ENCODE peak calls at places on chromosomes 2 and 18, in ten cellular contexts. One of them, this sample, is unnamed. For H3K4me1 and H3K27me3, the result is how much of the 10 kb centered on the place peaks cover.

GRCh38 chr2:85409719-85410583 is at the start of gene CAPG:
- DNase-seq in psoas muscle: peak
- DNase-seq in aorta: peak
- DNase-seq in tibial nerve: no peak
- DNase-seq in upper lobe of left lung: peak
- DNase-seq in IMR-90: no peak
- DNase-seq in SJSA1: no peak
- DNase-seq in upper lobe of right lung: peak
- DNase-seq in naive thymus-derived CD4-positive, alpha-beta T cell: peak
- DNase-seq in Peyer's patch: peak
- DNase-seq in this sample: peak

GRCh38 chr18:80033181-80034067 is 810 bp upstream of the RBFA start:
- DNase-seq in aorta: no peak
- DNase-seq in tibial nerve: no peak
- DNase-seq in upper lobe of right lung: peak
- DNase-seq in SJSA1: no peak
- DNase-seq in Peyer's patch: no peak
- DNase-seq in upper lobe of left lung: no peak
- DNase-seq in psoas muscle: no peak
- DNase-seq in naive thymus-derived CD4-positive, alpha-beta T cell: peak
- DNase-seq in IMR-90: peak
- DNase-seq in this sample: peak

GRCh38 chr2:121858406-121858805 is 103.0 kb downstream of the TSN start:
- DNase-seq in upper lobe of right lung: no peak
- DNase-seq in tibial nerve: no peak
- DNase-seq in aorta: no peak
- DNase-seq in psoas muscle: no peak
- DNase-seq in IMR-90: peak
- DNase-seq in naive thymus-derived CD4-positive, alpha-beta T cell: no peak
- DNase-seq in Peyer's patch: no peak
- DNase-seq in SJSA1: no peak
- DNase-seq in upper lobe of left lung: no peak
- DNase-seq in this sample: no peak

GRCh38 chr2:145909175-145909574 is 1389.3 kb upstream of the ZEB2 start:
- DNase-seq in SJSA1: no peak
- DNase-seq in IMR-90: no peak
- DNase-seq in aorta: no peak
- DNase-seq in naive thymus-derived CD4-positive, alpha-beta T cell: no peak
- DNase-seq in psoas muscle: no peak
- DNase-seq in upper lobe of left lung: no peak
- DNase-seq in upper lobe of right lung: no peak
- DNase-seq in tibial nerve: no peak
- DNase-seq in Peyer's patch: no peak
- DNase-seq in this sample: no peak

GRCh38 chr2:147916723-147917122 is 71.9 kb downstream of the ACVR2A start:
- DNase-seq in psoas muscle: no peak
- DNase-seq in tibial nerve: no peak
- DNase-seq in IMR-90: no peak
- DNase-seq in SJSA1: no peak
- DNase-seq in upper lobe of left lung: no peak
- DNase-seq in upper lobe of right lung: no peak
- DNase-seq in Peyer's patch: no peak
- DNase-seq in aorta: no peak
- DNase-seq in naive thymus-derived CD4-positive, alpha-beta T cell: no peak
- DNase-seq in this sample: no peak

GRCh38 chr2:47767880-47768609 is 14.9 kb upstream of the MSH6 start:
- DNase-seq in upper lobe of left lung: peak
- DNase-seq in aorta: peak
- DNase-seq in upper lobe of right lung: peak
- DNase-seq in IMR-90: peak
- DNase-seq in psoas muscle: peak
- DNase-seq in naive thymus-derived CD4-positive, alpha-beta T cell: peak
- DNase-seq in tibial nerve: peak
- DNase-seq in Peyer's patch: peak
- DNase-seq in SJSA1: peak
- DNase-seq in this sample: peak

GRCh38 chr2:151665959-151666358 is 68.3 kb downstream of the NEB start:
- DNase-seq in SJSA1: no peak
- DNase-seq in IMR-90: no peak
- DNase-seq in naive thymus-derived CD4-positive, alpha-beta T cell: no peak
- DNase-seq in psoas muscle: no peak
- DNase-seq in upper lobe of left lung: no peak
- DNase-seq in tibial nerve: no peak
- DNase-seq in aorta: no peak
- DNase-seq in Peyer's patch: no peak
- DNase-seq in upper lobe of right lung: no peak
- DNase-seq in this sample: no peak

GRCh38 chr2:211351998-211352397 is 795.6 kb downstream of the CPS1 start:
- DNase-seq in upper lobe of left lung: no peak
- DNase-seq in aorta: no peak
- DNase-seq in naive thymus-derived CD4-positive, alpha-beta T cell: no peak
- DNase-seq in IMR-90: no peak
- DNase-seq in psoas muscle: no peak
- DNase-seq in tibial nerve: no peak
- DNase-seq in SJSA1: no peak
- DNase-seq in upper lobe of right lung: no peak
- DNase-seq in Peyer's patch: no peak
- DNase-seq in this sample: no peak

GRCh38 chr2:11109002-11109401 is 46.3 kb upstream of the SLC66A3 start:
- DNase-seq in tibial nerve: no peak
- DNase-seq in upper lobe of right lung: no peak
- DNase-seq in SJSA1: no peak
- DNase-seq in Peyer's patch: no peak
- DNase-seq in aorta: no peak
- DNase-seq in naive thymus-derived CD4-positive, alpha-beta T cell: no peak
- DNase-seq in upper lobe of left lung: no peak
- DNase-seq in IMR-90: no peak
- DNase-seq in psoas muscle: no peak
- DNase-seq in this sample: no peak

GRCh38 chr2:198096965-198097364 is 292.6 kb downstream of the PLCL1 start:
- DNase-seq in aorta: no peak
- DNase-seq in naive thymus-derived CD4-positive, alpha-beta T cell: no peak
- DNase-seq in tibial nerve: no peak
- DNase-seq in IMR-90: no peak
- DNase-seq in SJSA1: no peak
- DNase-seq in psoas muscle: no peak
- DNase-seq in upper lobe of right lung: no peak
- DNase-seq in upper lobe of left lung: no peak
- DNase-seq in Peyer's patch: no peak
- DNase-seq in this sample: no peak

GRCh38 chr2:39733070-39733674 is 45.9 kb downstream of the THUMPD2 start:
- DNase-seq in upper lobe of right lung: no peak
- DNase-seq in aorta: no peak
- DNase-seq in naive thymus-derived CD4-positive, alpha-beta T cell: no peak
- DNase-seq in psoas muscle: no peak
- DNase-seq in Peyer's patch: no peak
- DNase-seq in IMR-90: no peak
- DNase-seq in upper lobe of left lung: no peak
- DNase-seq in SJSA1: no peak
- DNase-seq in tibial nerve: no peak
- DNase-seq in this sample: no peak

GRCh38 chr2:22992446-22992845 is 392.5 kb upstream of the KLHL29 start:
- DNase-seq in tibial nerve: no peak
- DNase-seq in upper lobe of left lung: no peak
- DNase-seq in Peyer's patch: no peak
- DNase-seq in IMR-90: no peak
- DNase-seq in naive thymus-derived CD4-positive, alpha-beta T cell: no peak
- DNase-seq in aorta: no peak
- DNase-seq in upper lobe of right lung: no peak
- DNase-seq in SJSA1: no peak
- DNase-seq in psoas muscle: no peak
- DNase-seq in this sample: no peak

GRCh38 chr2:28326873-28327495 is 65.7 kb upstream of the FOSL2 start:
- DNase-seq in Peyer's patch: no peak
- DNase-seq in tibial nerve: no peak
- DNase-seq in upper lobe of right lung: no peak
- DNase-seq in SJSA1: peak
- DNase-seq in upper lobe of left lung: no peak
- DNase-seq in psoas muscle: no peak
- DNase-seq in aorta: no peak
- DNase-seq in naive thymus-derived CD4-positive, alpha-beta T cell: no peak
- DNase-seq in IMR-90: peak
- DNase-seq in this sample: no peak

GRCh38 chr2:10094271-10094814 is 14.1 kb upstream of the CYS1 start:
- DNase-seq in upper lobe of right lung: no peak
- DNase-seq in tibial nerve: no peak
- DNase-seq in naive thymus-derived CD4-positive, alpha-beta T cell: no peak
- DNase-seq in upper lobe of left lung: no peak
- DNase-seq in SJSA1: no peak
- DNase-seq in psoas muscle: no peak
- DNase-seq in Peyer's patch: no peak
- DNase-seq in IMR-90: no peak
- DNase-seq in aorta: no peak
- DNase-seq in this sample: no peak

GRCh38 chr2:163717993-163718680 is 17.7 kb downstream of the FIGN start:
- DNase-seq in IMR-90: no peak
- DNase-seq in tibial nerve: no peak
- DNase-seq in aorta: no peak
- DNase-seq in psoas muscle: no peak
- DNase-seq in Peyer's patch: no peak
- DNase-seq in SJSA1: no peak
- DNase-seq in upper lobe of right lung: no peak
- DNase-seq in naive thymus-derived CD4-positive, alpha-beta T cell: no peak
- DNase-seq in upper lobe of left lung: no peak
- DNase-seq in this sample: no peak

GRCh38 chr18:35059280-35059927 is 18.2 kb downstream of the MAPRE2 start:
- DNase-seq in tibial nerve: no peak
- DNase-seq in SJSA1: no peak
- DNase-seq in upper lobe of right lung: no peak
- DNase-seq in Peyer's patch: no peak
- DNase-seq in psoas muscle: no peak
- DNase-seq in aorta: no peak
- DNase-seq in naive thymus-derived CD4-positive, alpha-beta T cell: no peak
- DNase-seq in IMR-90: no peak
- DNase-seq in upper lobe of left lung: no peak
- DNase-seq in this sample: no peak

DNA sequence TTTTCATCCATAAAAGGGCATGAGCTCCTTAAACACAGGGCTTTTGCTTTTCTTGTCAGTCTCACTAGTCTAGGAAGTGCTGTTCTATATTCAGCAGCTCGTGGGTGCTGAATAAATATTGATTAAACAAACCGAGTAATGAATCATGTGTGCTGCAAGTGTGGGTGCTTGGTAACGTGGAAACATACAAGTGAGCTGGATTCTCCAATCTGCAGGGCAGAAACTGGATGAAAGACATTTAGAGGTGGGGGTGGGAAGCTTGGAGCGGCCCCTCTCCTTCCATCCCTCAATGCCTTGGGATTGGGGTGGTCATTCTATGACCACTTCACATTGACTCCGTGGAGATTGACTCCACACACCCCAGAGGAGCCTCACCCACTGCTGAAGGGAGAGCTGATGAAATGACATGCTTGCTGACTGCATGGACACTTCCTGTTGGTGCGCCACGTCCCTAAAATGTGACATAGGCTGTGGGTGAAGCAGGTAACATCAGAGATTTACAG is 114.5 kb downstream of the DOCK10 start:
- DNase-seq in tibial nerve: no peak
- DNase-seq in upper lobe of right lung: no peak
- DNase-seq in SJSA1: no peak
- DNase-seq in IMR-90: peak
- DNase-seq in naive thymus-derived CD4-positive, alpha-beta T cell: peak
- DNase-seq in upper lobe of left lung: peak
- DNase-seq in Peyer's patch: no peak
- DNase-seq in aorta: no peak
- DNase-seq in psoas muscle: no peak
- DNase-seq in this sample: peak
- H3K4me1 ChIP-seq in tibial nerve: half or more
- H3K4me1 ChIP-seq in upper lobe of right lung: under half
- H3K4me1 ChIP-seq in SJSA1: under half
- H3K4me1 ChIP-seq in IMR-90: under half
- H3K4me1 ChIP-seq in naive thymus-derived CD4-positive, alpha-beta T cell: half or more
- H3K4me1 ChIP-seq in upper lobe of left lung: under half
- H3K4me1 ChIP-seq in Peyer's patch: under half
- H3K4me1 ChIP-seq in aorta: under half
- H3K4me1 ChIP-seq in psoas muscle: under half
- H3K4me1 ChIP-seq in this sample: under half

GRCh38 chr2:181621779-181622490 is 35.0 kb downstream of the CERKL start:
- DNase-seq in Peyer's patch: no peak
- DNase-seq in SJSA1: no peak
- DNase-seq in IMR-90: no peak
- DNase-seq in upper lobe of right lung: no peak
- DNase-seq in upper lobe of left lung: no peak
- DNase-seq in psoas muscle: no peak
- DNase-seq in naive thymus-derived CD4-positive, alpha-beta T cell: no peak
- DNase-seq in tibial nerve: no peak
- DNase-seq in aorta: no peak
- DNase-seq in this sample: no peak
- H3K4me3 ChIP-seq in Peyer's patch: no peak
- H3K4me3 ChIP-seq in SJSA1: no peak
- H3K4me3 ChIP-seq in IMR-90: no peak
- H3K4me3 ChIP-seq in upper lobe of right lung: no peak
- H3K4me3 ChIP-seq in upper lobe of left lung: no peak
- H3K4me3 ChIP-seq in psoas muscle: no peak
- H3K4me3 ChIP-seq in naive thymus-derived CD4-positive, alpha-beta T cell: no peak
- H3K4me3 ChIP-seq in tibial nerve: no peak
- H3K4me3 ChIP-seq in aorta: no peak
- H3K4me3 ChIP-seq in this sample: no peak

DNA sequence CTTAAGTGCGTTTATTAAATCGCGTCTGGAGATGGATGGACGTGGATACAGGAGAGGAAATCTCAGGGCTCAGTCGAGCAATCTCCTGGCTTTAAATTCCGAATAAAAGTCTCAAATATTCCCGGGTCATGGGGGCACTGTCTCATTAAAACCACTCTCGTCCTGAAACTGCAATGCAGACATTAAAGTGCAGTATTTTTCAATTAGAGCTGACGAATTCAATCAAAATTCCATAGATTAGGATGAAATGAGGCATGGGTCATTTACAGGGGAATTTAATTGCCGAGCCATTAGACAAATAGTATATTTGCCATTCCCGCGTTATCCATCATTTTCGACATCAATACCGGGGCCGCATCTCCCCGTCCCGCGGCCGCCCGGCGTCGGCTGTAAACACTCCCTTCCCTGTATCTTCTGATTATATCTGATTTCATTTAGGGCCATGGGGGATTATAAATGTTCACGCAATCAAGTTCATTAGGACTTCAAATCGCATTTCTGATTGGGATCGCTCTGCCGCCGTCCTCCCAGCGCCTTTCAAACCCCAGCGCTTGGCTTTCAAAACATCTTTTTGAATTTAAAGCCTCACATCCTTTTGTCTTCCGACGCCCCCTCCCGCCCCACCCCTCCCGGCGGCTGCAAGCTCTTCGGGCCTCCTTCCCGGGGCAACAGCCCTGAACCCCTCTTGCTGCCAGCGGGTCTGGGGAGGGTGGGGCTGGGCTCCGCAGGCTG is 10.9 kb upstream of the GBX2 start:
- DNase-seq in psoas muscle: no peak
- DNase-seq in aorta: no peak
- DNase-seq in IMR-90: no peak
- DNase-seq in tibial nerve: no peak
- DNase-seq in upper lobe of left lung: no peak
- DNase-seq in Peyer's patch: no peak
- DNase-seq in SJSA1: peak
- DNase-seq in naive thymus-derived CD4-positive, alpha-beta T cell: no peak
- DNase-seq in upper lobe of right lung: no peak
- DNase-seq in this sample: no peak
- H3K27me3 ChIP-seq in psoas muscle: half or more
- H3K27me3 ChIP-seq in aorta: under half
- H3K27me3 ChIP-seq in IMR-90: under half
- H3K27me3 ChIP-seq in tibial nerve: under half
- H3K27me3 ChIP-seq in upper lobe of left lung: under half
- H3K27me3 ChIP-seq in Peyer's patch: under half
- H3K27me3 ChIP-seq in SJSA1: under half
- H3K27me3 ChIP-seq in naive thymus-derived CD4-positive, alpha-beta T cell: under half
- H3K27me3 ChIP-seq in upper lobe of right lung: half or more
- H3K27me3 ChIP-seq in this sample: under half

GRCh38 chr2:171319164-171319810 is 114.5 kb downstream of the METTL8 start:
- DNase-seq in tibial nerve: no peak
- DNase-seq in naive thymus-derived CD4-positive, alpha-beta T cell: peak
- DNase-seq in aorta: no peak
- DNase-seq in Peyer's patch: no peak
- DNase-seq in upper lobe of right lung: no peak
- DNase-seq in IMR-90: peak
- DNase-seq in psoas muscle: no peak
- DNase-seq in upper lobe of left lung: no peak
- DNase-seq in SJSA1: no peak
- DNase-seq in this sample: no peak
- H3K4me1 ChIP-seq in tibial nerve: under half
- H3K4me1 ChIP-seq in naive thymus-derived CD4-positive, alpha-beta T cell: under half
- H3K4me1 ChIP-seq in aorta: under half
- H3K4me1 ChIP-seq in Peyer's patch: under half
- H3K4me1 ChIP-seq in upper lobe of right lung: under half
- H3K4me1 ChIP-seq in IMR-90: under half
- H3K4me1 ChIP-seq in psoas muscle: under half
- H3K4me1 ChIP-seq in upper lobe of left lung: under half
- H3K4me1 ChIP-seq in SJSA1: under half
- H3K4me1 ChIP-seq in this sample: under half

This sample was measured in prostate gland.